ENCODE peak calls at places on chromosome 10, in six cellular contexts. One of them, this sample, is unnamed.

GRCh38 chr10:93816123-93816747 is 58.5 kb downstream of the LGI1 start:
- DNase-seq in tibial artery: peak
- DNase-seq in activated CD8-positive, alpha-beta memory T cell treated with anti-CD3 and anti-CD28 coated beads for 48 hours: no peak
- DNase-seq in cardiac muscle cell: peak
- DNase-seq in omental fat pad: no peak
- DNase-seq in germinal center: peak
- DNase-seq in this sample: peak

GRCh38 chr10:81838950-81839349 is 36.0 kb upstream of the NRG3 start:
- DNase-seq in activated CD8-positive, alpha-beta memory T cell treated with anti-CD3 and anti-CD28 coated beads for 48 hours: no peak
- DNase-seq in germinal center: no peak
- DNase-seq in tibial artery: no peak
- DNase-seq in omental fat pad: no peak
- DNase-seq in cardiac muscle cell: peak
- DNase-seq in this sample: no peak

GRCh38 chr10:93445978-93446720 is 36.0 kb downstream of the MYOF start:
- DNase-seq in cardiac muscle cell: no peak
- DNase-seq in activated CD8-positive, alpha-beta memory T cell treated with anti-CD3 and anti-CD28 coated beads for 48 hours: no peak
- DNase-seq in omental fat pad: no peak
- DNase-seq in tibial artery: no peak
- DNase-seq in germinal center: no peak
- DNase-seq in this sample: no peak

GRCh38 chr10:131767716-131768115 is 133.1 kb upstream of the PPP2R2D start:
- DNase-seq in activated CD8-positive, alpha-beta memory T cell treated with anti-CD3 and anti-CD28 coated beads for 48 hours: no peak
- DNase-seq in omental fat pad: no peak
- DNase-seq in germinal center: no peak
- DNase-seq in cardiac muscle cell: no peak
- DNase-seq in tibial artery: no peak
- DNase-seq in this sample: no peak

GRCh38 chr10:3844626-3845025 is 59.6 kb upstream of the KLF6 start:
- DNase-seq in omental fat pad: no peak
- DNase-seq in germinal center: no peak
- DNase-seq in tibial artery: no peak
- DNase-seq in cardiac muscle cell: no peak
- DNase-seq in activated CD8-positive, alpha-beta memory T cell treated with anti-CD3 and anti-CD28 coated beads for 48 hours: no peak
- DNase-seq in this sample: no peak

GRCh38 chr10:132872658-132873057 is 69.7 kb downstream of the CFAP46 start:
- DNase-seq in cardiac muscle cell: no peak
- DNase-seq in omental fat pad: no peak
- DNase-seq in activated CD8-positive, alpha-beta memory T cell treated with anti-CD3 and anti-CD28 coated beads for 48 hours: no peak
- DNase-seq in germinal center: no peak
- DNase-seq in tibial artery: no peak
- DNase-seq in this sample: no peak

GRCh38 chr10:77648472-77648871 is 10.9 kb upstream of the KCNMA1 start:
- DNase-seq in germinal center: no peak
- DNase-seq in omental fat pad: no peak
- DNase-seq in tibial artery: no peak
- DNase-seq in cardiac muscle cell: no peak
- DNase-seq in activated CD8-positive, alpha-beta memory T cell treated with anti-CD3 and anti-CD28 coated beads for 48 hours: no peak
- DNase-seq in this sample: no peak

GRCh38 chr10:5079306-5079830 is 14.8 kb upstream of the AKR1C3 start:
- DNase-seq in activated CD8-positive, alpha-beta memory T cell treated with anti-CD3 and anti-CD28 coated beads for 48 hours: no peak
- DNase-seq in omental fat pad: no peak
- DNase-seq in tibial artery: no peak
- DNase-seq in germinal center: no peak
- DNase-seq in cardiac muscle cell: no peak
- DNase-seq in this sample: no peak

GRCh38 chr10:120392671-120393079 is 64.4 kb upstream of the PLPP4 start:
- DNase-seq in tibial artery: no peak
- DNase-seq in omental fat pad: no peak
- DNase-seq in germinal center: no peak
- DNase-seq in activated CD8-positive, alpha-beta memory T cell treated with anti-CD3 and anti-CD28 coated beads for 48 hours: no peak
- DNase-seq in cardiac muscle cell: no peak
- DNase-seq in this sample: no peak

GRCh38 chr10:84329986-84330651 is 1.7 kb downstream of the CCSER2 start:
- DNase-seq in germinal center: no peak
- DNase-seq in cardiac muscle cell: no peak
- DNase-seq in activated CD8-positive, alpha-beta memory T cell treated with anti-CD3 and anti-CD28 coated beads for 48 hours: no peak
- DNase-seq in omental fat pad: no peak
- DNase-seq in tibial artery: no peak
- DNase-seq in this sample: peak

GRCh38 chr10:42428534-42428933 is 209.8 kb downstream of the ZNF33B start:
- DNase-seq in tibial artery: no peak
- DNase-seq in activated CD8-positive, alpha-beta memory T cell treated with anti-CD3 and anti-CD28 coated beads for 48 hours: no peak
- DNase-seq in omental fat pad: no peak
- DNase-seq in cardiac muscle cell: peak
- DNase-seq in germinal center: no peak
- DNase-seq in this sample: no peak

GRCh38 chr10:75860009-75860408 is 428.6 kb downstream of the LRMDA start:
- DNase-seq in germinal center: no peak
- DNase-seq in omental fat pad: no peak
- DNase-seq in activated CD8-positive, alpha-beta memory T cell treated with anti-CD3 and anti-CD28 coated beads for 48 hours: no peak
- DNase-seq in tibial artery: peak
- DNase-seq in cardiac muscle cell: no peak
- DNase-seq in this sample: no peak

GRCh38 chr10:99612167-99612831 is 7.9 kb downstream of the SLC25A28 start:
- DNase-seq in cardiac muscle cell: peak
- DNase-seq in tibial artery: no peak
- DNase-seq in omental fat pad: no peak
- DNase-seq in activated CD8-positive, alpha-beta memory T cell treated with anti-CD3 and anti-CD28 coated beads for 48 hours: no peak
- DNase-seq in germinal center: peak
- DNase-seq in this sample: no peak

GRCh38 chr10:103605359-103606156 is 112.1 kb downstream of the NEURL1 start:
- DNase-seq in tibial artery: peak
- DNase-seq in activated CD8-positive, alpha-beta memory T cell treated with anti-CD3 and anti-CD28 coated beads for 48 hours: peak
- DNase-seq in germinal center: peak
- DNase-seq in cardiac muscle cell: peak
- DNase-seq in omental fat pad: peak
- DNase-seq in this sample: peak

This sample was measured in GM06990.